ENCODE peak calls at places on chromosomes 4 and X, in four cellular contexts. X, J, D and F are unnamed samples.

GRCh38 chrX:16970977-16971376 is 24.5 kb downstream of the REPS2 start:
- DNase-seq in J (no peak), D (no peak), X (no peak), F (no peak)

GRCh38 chrX:80335062-80335830 is 85.0 kb upstream of the TENT5D start:
- DNase-seq in D (no peak), X (no peak), J (peak; percentile 35), F (no peak)

GRCh38 chr4:17580969-17581368 is 4.0 kb downstream of the LAP3 start:
- DNase-seq in X (no peak), J (no peak), D (no peak), F (no peak)

GRCh38 chr4:13159041-13159620 is 325.0 kb downstream of the RAB28 start:
- DNase-seq in X (no peak), D (peak; percentile 28), J (no peak), F (no peak)

GRCh38 chrX:47361538-47362511 is 8.6 kb upstream of the ZNF157 start:
- DNase-seq in J (peak; percentile 80), D (peak; percentile 67), X (peak; percentile 81), F (peak; percentile 96)

GRCh38 chrX:17442898-17443297 is 67.9 kb downstream of the NHS start:
- DNase-seq in J (no peak), X (no peak), D (no peak), F (no peak)

GRCh38 chr4:184784628-184785257 is 41.0 kb downstream of the ACSL1 start:
- DNase-seq in J (peak; percentile 63), X (no peak), D (no peak), F (no peak)

GRCh38 chr4:24720979-24721378 is 74.4 kb upstream of the SOD3 start:
- DNase-seq in X (no peak), J (no peak), D (no peak), F (no peak)

GRCh38 chrX:11193035-11193469 is 81.9 kb downstream of the HCCS start:
- DNase-seq in J (no peak), D (no peak), X (no peak), F (no peak)

GRCh38 chr4:27217261-27217769 is 356.7 kb downstream of the STIM2 start:
- DNase-seq in X (no peak), D (no peak), J (no peak), F (no peak)

GRCh38 chrX:132948648-132949260 is 9.7 kb downstream of the HS6ST2 start:
- DNase-seq in X (no peak), D (no peak), J (no peak), F (no peak)

GRCh38 chr4:18049446-18049845 is 27.9 kb upstream of the LCORL start:
- DNase-seq in J (no peak), D (no peak), X (no peak), F (no peak)

GRCh38 chr4:42501624-42502401 is 104.5 kb downstream of the SHISA3 start:
- DNase-seq in J (no peak), X (no peak), D (no peak), F (no peak)

GRCh38 chr4:139973015-139973414 is 181.0 kb downstream of the MAML3 start:
- DNase-seq in J (no peak), X (no peak), D (no peak), F (no peak)

GRCh38 chrX:10011991-10012390 is 44.8 kb downstream of the CLDN34 start:
- DNase-seq in D (no peak), X (no peak), J (no peak), F (no peak)

GRCh38 chr4:93775551-93775950 is 53.0 kb upstream of the ATOH1 start:
- DNase-seq in J (no peak), X (no peak), D (no peak), F (no peak)

GRCh38 chrX:71533850-71534515 is 1.1 kb downstream of the OGT start:
- DNase-seq in J (peak; percentile 42), D (peak; percentile 7), X (no peak), F (no peak)

GRCh38 chrX:23435575-23435974 is 100.9 kb downstream of the PTCHD1 start:
- DNase-seq in D (no peak), J (no peak), X (no peak), F (no peak)

GRCh38 chrX:139930923-139931645 is 1.8 kb downstream of the ATP11C start:
- DNase-seq in J (peak; percentile 42), X (no peak), D (peak; percentile 20), F (no peak)

GRCh38 chr4:133156096-133156495 is 7.0 kb downstream of the PCDH10 start:
- DNase-seq in D (no peak), J (no peak), X (no peak), F (no peak)

GRCh38 chrX:134737061-134737460 is 78.8 kb upstream of the PLAC1 start:
- DNase-seq in X (no peak), D (no peak), J (no peak), F (no peak)

GRCh38 chrX:15221321-15221720 is 48.6 kb downstream of the ASB9 start:
- DNase-seq in X (no peak), J (no peak), D (no peak), F (no peak)

GRCh38 chrX:93585661-93586060 is 87.7 kb downstream of the NAP1L3 start:
- DNase-seq in X (no peak), J (no peak), D (no peak), F (no peak)

GRCh38 chr4:68175562-68176155 is 46.0 kb upstream of the TMPRSS11F start:
- DNase-seq in X (no peak), D (peak; percentile 44), J (peak; percentile 49), F (peak; percentile 20)

GRCh38 chrX:31508338-31508737 is 436.5 kb upstream of the FTHL17 start:
- DNase-seq in J (peak; percentile 26), D (peak; percentile 8), X (no peak), F (no peak)

GRCh38 chrX:96685205-96686099 is 810 bp downstream of the DIAPH2 start:
- DNase-seq in D (peak; percentile 7), X (no peak), J (peak; percentile 39), F (no peak)

GRCh38 chr4:102578819-102579218 is 77.7 kb downstream of the NFKB1 start:
- DNase-seq in D (no peak), X (peak; percentile 44), J (no peak), F (no peak)

GRCh38 chr4:102472441-102473013 is 28.6 kb upstream of the NFKB1 start:
- DNase-seq in J (no peak), X (no peak), D (no peak), F (no peak)

GRCh38 chr4:177005801-177006230 is 213.1 kb upstream of the VEGFC start:
- DNase-seq in D (no peak), X (no peak), J (no peak), F (no peak)

GRCh38 chr4:128068927-128069326 is 7.8 kb downstream of the LARP1B start:
- DNase-seq in D (peak; percentile 29), J (peak; percentile 24), X (no peak), F (no peak)

GRCh38 chr4:175369087-175369486 is 443.0 kb downstream of the GPM6A start:
- DNase-seq in X (no peak), J (no peak), D (no peak), F (no peak)

GRCh38 chrX:10157545-10157944 is 770 bp downstream of the CLCN4 start:
- DNase-seq in J (no peak), X (no peak), D (no peak), F (no peak)

GRCh38 chr4:138405439-138405838 is 163.3 kb upstream of the SLC7A11 start:
- DNase-seq in X (no peak), J (no peak), D (no peak), F (peak; percentile 46)

GRCh38 chrX:81390244-81390643 is 188.3 kb downstream of the SH3BGRL start:
- DNase-seq in D (no peak), J (no peak), X (no peak), F (peak; percentile 1)

GRCh38 chr4:40829586-40829985 is 79.8 kb downstream of the NSUN7 start:
- DNase-seq in X (no peak), J (no peak), D (no peak), F (no peak)

GRCh38 chrX:82038793-82039192 is 836.9 kb downstream of the SH3BGRL start:
- DNase-seq in X (no peak), D (no peak), J (no peak), F (no peak)

GRCh38 chr4:183721207-183722081 is 62.4 kb downstream of the TRAPPC11 start:
- DNase-seq in D (peak; percentile 96), X (peak; percentile 10), J (peak; percentile 74), F (no peak)

DNA sequence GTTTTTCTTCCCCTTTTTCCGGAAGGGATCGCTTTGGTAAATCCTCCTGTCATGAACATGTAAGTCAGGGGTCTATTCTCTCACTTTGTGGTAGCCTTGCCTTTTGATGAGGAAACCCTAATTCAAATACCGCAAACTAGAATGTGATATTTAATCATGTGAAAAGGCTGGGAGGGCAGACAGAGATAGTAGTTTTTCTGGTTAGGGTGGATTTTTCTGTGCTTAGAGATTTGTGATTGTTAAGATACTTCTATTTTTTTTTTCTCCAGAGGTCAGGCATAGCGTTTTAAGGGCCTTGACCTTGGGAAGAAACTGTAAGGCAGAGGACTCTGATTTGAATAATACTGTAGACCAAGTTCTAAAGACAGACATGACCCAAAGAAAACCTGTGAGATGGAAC is 41.8 kb upstream of the PACRGL start:
- DNase-seq in D (no peak), X (no peak), J (no peak), F (no peak)
- TF ChIP-seq TCF12 in D (no peak), X (no peak), J (no peak), F (no peak)

GRCh38 chr4:106358899-106359298 is 9.7 kb downstream of the GIMD1 start:
- DNase-seq in X (no peak), D (no peak), J (no peak), F (no peak)

GRCh38 chr4:106365613-106366012 is 3.0 kb downstream of the GIMD1 start:
- DNase-seq in J (no peak), D (peak; percentile 89), X (no peak), F (no peak)

GRCh38 chr4:106366026-106366425 is 2.6 kb downstream of the GIMD1 start:
- DNase-seq in X (no peak), J (no peak), D (peak; percentile 3), F (no peak)

GRCh38 chr4:106367072-106367471 is 1.5 kb downstream of the GIMD1 start:
- DNase-seq in D (no peak), J (no peak), X (no peak), F (no peak)

DNA sequence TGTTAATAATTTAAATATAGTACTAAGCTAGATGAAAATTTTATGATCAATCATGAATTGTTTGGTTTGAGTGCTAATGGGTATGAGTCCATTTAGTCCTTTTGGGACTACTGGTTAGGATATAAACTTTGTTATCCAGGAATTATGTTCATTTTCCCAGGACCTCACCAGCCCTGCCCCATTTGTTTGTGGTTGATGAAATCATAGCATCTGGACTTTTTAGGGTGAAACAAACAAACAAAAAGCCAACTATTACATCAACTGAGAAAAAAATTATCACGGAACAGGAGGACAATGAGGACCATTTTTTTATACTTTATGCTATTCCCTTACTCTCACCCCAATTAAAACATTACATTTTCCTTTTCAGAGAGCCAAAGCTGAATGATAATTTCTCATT is 6.2 kb downstream of the GIMD1 start:
- DNase-seq in J (no peak), D (no peak), X (no peak), F (no peak)
- TF ChIP-seq TCF12 in J (no peak), D (no peak), X (no peak), F (no peak)

GRCh38 chr4:8403173-8403753 is 37.3 kb downstream of the ACOX3 start:
- DNase-seq in X (peak; percentile 33), D (peak; percentile 48), J (peak; percentile 96), F (no peak)
- TF ChIP-seq TCF12 in X (no peak), D (no peak), J (no peak), F (no peak)

GRCh38 chr4:55358668-55359067 is 12.6 kb downstream of the SRD5A3 start:
- DNase-seq in X (no peak), D (no peak), J (no peak), F (peak; percentile 5)

GRCh38 chr4:55356991-55357461 is 11.0 kb downstream of the SRD5A3 start:
- DNase-seq in X (no peak), D (peak; percentile 42), J (no peak), F (no peak)

GRCh38 chr4:55358246-55358645 is 12.2 kb downstream of the SRD5A3 start:
- DNase-seq in J (no peak), X (no peak), D (no peak), F (no peak)

GRCh38 chr4:55355555-55355954 is 9.5 kb downstream of the SRD5A3 start:
- DNase-seq in J (no peak), X (no peak), D (no peak), F (no peak)

GRCh38 chr4:55359397-55359916 is 13.4 kb downstream of the SRD5A3 start:
- DNase-seq in X (no peak), D (no peak), J (no peak), F (no peak)
- TF ChIP-seq TCF12 in X (no peak), D (no peak), J (no peak), F (no peak)